ENCODE peak calls at places on chromosome 3, in five cellular contexts. One of them, this sample, is unnamed.

GRCh38 chr3:4774531-4774930 is 204.7 kb upstream of the BHLHE40 start:
- DNase-seq in HAP-1: no peak
- DNase-seq in astrocyte: no peak
- DNase-seq in thoracic aorta: no peak
- DNase-seq in endodermal cell: no peak
- DNase-seq in this sample: no peak

GRCh38 chr3:12815719-12816118 is 19.2 kb downstream of the CAND2 start:
- DNase-seq in HAP-1: no peak
- DNase-seq in astrocyte: no peak
- DNase-seq in thoracic aorta: no peak
- DNase-seq in endodermal cell: peak; percentile 77
- DNase-seq in this sample: no peak

GRCh38 chr3:61627768-61628185 is 66.4 kb downstream of the PTPRG start:
- DNase-seq in HAP-1: peak; percentile 93
- DNase-seq in astrocyte: peak; percentile 88
- DNase-seq in thoracic aorta: no peak
- DNase-seq in endodermal cell: no peak
- DNase-seq in this sample: no peak

GRCh38 chr3:84194032-84194431 is 764.8 kb upstream of the CADM2 start:
- DNase-seq in HAP-1: no peak
- DNase-seq in astrocyte: no peak
- DNase-seq in thoracic aorta: no peak
- DNase-seq in endodermal cell: no peak
- DNase-seq in this sample: no peak

GRCh38 chr3:182570934-182571594 is 222.2 kb upstream of the ATP11B start:
- DNase-seq in HAP-1: no peak
- DNase-seq in astrocyte: no peak
- DNase-seq in thoracic aorta: no peak
- DNase-seq in endodermal cell: no peak
- DNase-seq in this sample: no peak

GRCh38 chr3:25843332-25843731 is 53.4 kb downstream of the OXSM start:
- DNase-seq in HAP-1: no peak
- DNase-seq in astrocyte: no peak
- DNase-seq in thoracic aorta: no peak
- DNase-seq in endodermal cell: no peak
- DNase-seq in this sample: no peak

GRCh38 chr3:113601240-113601639 is 68.9 kb downstream of the SIDT1 start:
- DNase-seq in HAP-1: no peak
- DNase-seq in astrocyte: no peak
- DNase-seq in thoracic aorta: no peak
- DNase-seq in endodermal cell: no peak
- DNase-seq in this sample: no peak

GRCh38 chr3:107987036-107987557 is 103.7 kb downstream of the CD47 start:
- DNase-seq in HAP-1: no peak
- DNase-seq in astrocyte: peak; percentile 97
- DNase-seq in thoracic aorta: peak; percentile 79
- DNase-seq in endodermal cell: no peak
- DNase-seq in this sample: no peak

GRCh38 chr3:184262166-184262926 is 993 bp upstream of the CAMK2N2 start:
- DNase-seq in HAP-1: no peak
- DNase-seq in astrocyte: no peak
- DNase-seq in thoracic aorta: no peak
- DNase-seq in endodermal cell: peak; percentile 62
- DNase-seq in this sample: no peak

GRCh38 chr3:12957334-12957733 is 115.9 kb downstream of the IQSEC1 start:
- DNase-seq in HAP-1: no peak
- DNase-seq in astrocyte: no peak
- DNase-seq in thoracic aorta: no peak
- DNase-seq in endodermal cell: no peak
- DNase-seq in this sample: no peak

GRCh38 chr3:194687638-194688206 is 2.0 kb downstream of the FAM43A start:
- DNase-seq in HAP-1: peak; percentile 67
- DNase-seq in astrocyte: peak; percentile 47
- DNase-seq in thoracic aorta: no peak
- DNase-seq in endodermal cell: peak; percentile 94
- DNase-seq in this sample: peak; percentile 95

GRCh38 chr3:11581237-11582122 is 62.2 kb downstream of the VGLL4 start:
- DNase-seq in HAP-1: no peak
- DNase-seq in astrocyte: no peak
- DNase-seq in thoracic aorta: no peak
- DNase-seq in endodermal cell: no peak
- DNase-seq in this sample: no peak

GRCh38 chr3:184426691-184427141 is 46.9 kb downstream of the CHRD start:
- DNase-seq in HAP-1: no peak
- DNase-seq in astrocyte: peak; percentile 63
- DNase-seq in thoracic aorta: peak; percentile 19
- DNase-seq in endodermal cell: no peak
- DNase-seq in this sample: no peak

GRCh38 chr3:52894756-52895155 is 2.6 kb downstream of the STIMATE start:
- DNase-seq in HAP-1: no peak
- DNase-seq in astrocyte: no peak
- DNase-seq in thoracic aorta: no peak
- DNase-seq in endodermal cell: no peak
- DNase-seq in this sample: no peak

GRCh38 chr3:122942937-122943827 is 84.4 kb downstream of the SEMA5B start:
- DNase-seq in HAP-1: peak; percentile 41
- DNase-seq in astrocyte: peak; percentile 24
- DNase-seq in thoracic aorta: peak; percentile 41
- DNase-seq in endodermal cell: peak; percentile 98
- DNase-seq in this sample: peak; percentile 86

GRCh38 chr3:98577178-98577895 is 16.1 kb downstream of the CPOX start:
- DNase-seq in HAP-1: no peak
- DNase-seq in astrocyte: peak; percentile 86
- DNase-seq in thoracic aorta: no peak
- DNase-seq in endodermal cell: no peak
- DNase-seq in this sample: no peak

GRCh38 chr3:4977001-4977888 is 2.0 kb upstream of the BHLHE40 start:
- DNase-seq in HAP-1: peak; percentile 34
- DNase-seq in astrocyte: peak; percentile 82
- DNase-seq in thoracic aorta: peak; percentile 78
- DNase-seq in endodermal cell: peak; percentile 91
- DNase-seq in this sample: peak; percentile 91

GRCh38 chr3:136343446-136343845 is 93.3 kb downstream of the PCCB start:
- DNase-seq in HAP-1: no peak
- DNase-seq in astrocyte: no peak
- DNase-seq in thoracic aorta: no peak
- DNase-seq in endodermal cell: no peak
- DNase-seq in this sample: no peak

GRCh38 chr3:10400050-10400748 is 79.3 kb upstream of the SEC13 start:
- DNase-seq in HAP-1: no peak
- DNase-seq in astrocyte: no peak
- DNase-seq in thoracic aorta: no peak
- DNase-seq in endodermal cell: peak; percentile 83
- DNase-seq in this sample: peak; percentile 28

GRCh38 chr3:6739288-6739687 is 121.6 kb upstream of the GRM7 start:
- DNase-seq in HAP-1: no peak
- DNase-seq in astrocyte: no peak
- DNase-seq in thoracic aorta: no peak
- DNase-seq in endodermal cell: no peak
- DNase-seq in this sample: no peak

GRCh38 chr3:38141952-38142273 is 3.5 kb downstream of the MYD88 start:
- DNase-seq in HAP-1: no peak
- DNase-seq in astrocyte: no peak
- DNase-seq in thoracic aorta: no peak
- DNase-seq in endodermal cell: no peak
- DNase-seq in this sample: no peak

GRCh38 chr3:48594431-48595049 is 589 bp downstream of the COL7A1 start:
- DNase-seq in HAP-1: no peak
- DNase-seq in astrocyte: no peak
- DNase-seq in thoracic aorta: no peak
- DNase-seq in endodermal cell: peak; percentile 65
- DNase-seq in this sample: no peak

GRCh38 chr3:196207833-196208607 is 3.2 kb downstream of the ZDHHC19 start:
- DNase-seq in HAP-1: peak; percentile 33
- DNase-seq in astrocyte: no peak
- DNase-seq in thoracic aorta: no peak
- DNase-seq in endodermal cell: peak; percentile 97
- DNase-seq in this sample: peak; percentile 89

GRCh38 chr3:69091389-69092029 is 6.8 kb downstream of the ARL6IP5 start:
- DNase-seq in HAP-1: no peak
- DNase-seq in astrocyte: no peak
- DNase-seq in thoracic aorta: no peak
- DNase-seq in endodermal cell: no peak
- DNase-seq in this sample: no peak

GRCh38 chr3:86801921-86802320 is 189.0 kb downstream of the VGLL3 start:
- DNase-seq in HAP-1: no peak
- DNase-seq in astrocyte: peak; percentile 71
- DNase-seq in thoracic aorta: no peak
- DNase-seq in endodermal cell: no peak
- DNase-seq in this sample: no peak

GRCh38 chr3:126858401-126858800 is 124.5 kb upstream of the PLXNA1 start:
- DNase-seq in HAP-1: no peak
- DNase-seq in astrocyte: no peak
- DNase-seq in thoracic aorta: no peak
- DNase-seq in endodermal cell: peak; percentile 62
- DNase-seq in this sample: no peak

GRCh38 chr3:128367726-128368125 is 99.0 kb downstream of the DNAJB8 start:
- DNase-seq in HAP-1: no peak
- DNase-seq in astrocyte: no peak
- DNase-seq in thoracic aorta: no peak
- DNase-seq in endodermal cell: peak; percentile 74
- DNase-seq in this sample: no peak

GRCh38 chr3:108488631-108489030 is 21.8 kb downstream of the MYH15 start:
- DNase-seq in HAP-1: no peak
- DNase-seq in astrocyte: peak; percentile 82
- DNase-seq in thoracic aorta: no peak
- DNase-seq in endodermal cell: no peak
- DNase-seq in this sample: no peak

GRCh38 chr3:136733317-136733833 is 18.8 kb downstream of the STAG1 start:
- DNase-seq in HAP-1: no peak
- DNase-seq in astrocyte: peak; percentile 39
- DNase-seq in thoracic aorta: no peak
- DNase-seq in endodermal cell: no peak
- DNase-seq in this sample: no peak

GRCh38 chr3:127823590-127823857 is 1.2 kb upstream of the MGLL start:
- DNase-seq in HAP-1: no peak
- DNase-seq in astrocyte: no peak
- DNase-seq in thoracic aorta: no peak
- DNase-seq in endodermal cell: no peak
- DNase-seq in this sample: no peak

DNA sequence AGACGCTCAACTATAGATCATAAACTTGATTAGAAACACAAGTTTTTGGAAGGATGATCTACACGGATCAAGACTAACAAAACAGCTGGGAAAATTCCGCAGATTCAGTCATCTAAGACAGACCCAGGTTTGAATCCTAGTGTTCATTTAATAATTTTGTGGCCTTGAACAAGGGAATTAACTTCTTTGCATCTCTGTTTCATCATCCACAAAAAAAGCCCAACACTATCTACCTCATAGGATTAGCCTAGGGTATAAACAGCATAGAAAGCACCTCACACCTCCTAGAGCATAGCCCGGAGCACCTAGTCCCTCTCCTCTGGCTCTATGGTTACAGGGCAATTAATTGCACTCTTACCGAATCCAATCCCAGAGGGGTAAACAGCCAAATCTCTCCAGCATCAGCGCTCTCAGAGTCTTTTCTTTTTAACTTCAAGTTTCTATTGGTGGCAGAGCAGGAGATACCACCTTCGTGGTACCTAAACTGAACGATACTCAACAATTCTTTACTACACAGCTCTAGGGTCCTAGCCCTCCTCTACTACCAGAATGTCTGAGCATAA is 3.5 kb downstream of the TBL1XR1 start:
- DNase-seq in HAP-1: no peak
- DNase-seq in astrocyte: no peak
- DNase-seq in thoracic aorta: no peak
- DNase-seq in endodermal cell: no peak
- DNase-seq in this sample: no peak
- H3K4me1 ChIP-seq in HAP-1: peaks cover 43% of the 10 kb centered on the region
- H3K4me1 ChIP-seq in astrocyte: peaks cover 29% of the 10 kb centered on the region
- H3K4me1 ChIP-seq in thoracic aorta: peaks cover 17% of the 10 kb centered on the region
- H3K4me1 ChIP-seq in endodermal cell: peaks cover under 1% of the 10 kb centered on the region
- H3K4me1 ChIP-seq in this sample: peaks cover 54% of the 10 kb centered on the region

DNA sequence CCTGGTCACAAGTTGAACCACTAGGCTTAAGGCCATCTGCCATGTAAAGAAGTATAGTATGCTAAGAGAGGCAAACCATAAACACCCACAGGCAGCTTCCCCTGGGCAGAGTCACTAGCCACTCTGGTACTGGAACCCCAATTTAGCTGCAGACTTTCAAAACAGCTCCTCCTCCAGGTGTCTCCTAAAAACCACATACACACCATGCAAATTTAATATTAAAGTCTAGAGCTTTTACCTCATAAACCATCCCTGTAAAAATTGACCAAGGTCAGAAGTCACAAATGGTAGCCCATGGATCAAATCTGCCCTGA is 99.1 kb upstream of the STT3B start:
- DNase-seq in HAP-1: no peak
- DNase-seq in astrocyte: no peak
- DNase-seq in thoracic aorta: no peak
- DNase-seq in endodermal cell: no peak
- DNase-seq in this sample: no peak
- H3K4me1 ChIP-seq in HAP-1: no peaks in the 10 kb centered on the region
- H3K4me1 ChIP-seq in astrocyte: no peaks in the 10 kb centered on the region
- H3K4me1 ChIP-seq in thoracic aorta: peaks cover 3% of the 10 kb centered on the region
- H3K4me1 ChIP-seq in endodermal cell: no peaks in the 10 kb centered on the region
- H3K4me1 ChIP-seq in this sample: no peaks in the 10 kb centered on the region

GRCh38 chr3:64343692-64344440 is 118.6 kb upstream of the PRICKLE2 start:
- DNase-seq in HAP-1: no peak
- DNase-seq in astrocyte: peak; percentile 92
- DNase-seq in thoracic aorta: no peak
- DNase-seq in endodermal cell: peak; percentile 35
- DNase-seq in this sample: no peak
- H3K4me1 ChIP-seq in HAP-1: no peaks in the 10 kb centered on the region
- H3K4me1 ChIP-seq in astrocyte: peaks cover 59% of the 10 kb centered on the region
- H3K4me1 ChIP-seq in thoracic aorta: no peaks in the 10 kb centered on the region
- H3K4me1 ChIP-seq in endodermal cell: peaks cover 17% of the 10 kb centered on the region
- H3K4me1 ChIP-seq in this sample: peaks cover 36% of the 10 kb centered on the region

GRCh38 chr3:169864270-169864669 is 5.5 kb downstream of the LRRC31 start:
- DNase-seq in HAP-1: no peak
- DNase-seq in astrocyte: no peak
- DNase-seq in thoracic aorta: no peak
- DNase-seq in endodermal cell: peak; percentile 20
- DNase-seq in this sample: no peak

GRCh38 chr3:169863458-169863899 is 6.3 kb downstream of the LRRC31 start:
- DNase-seq in HAP-1: peak; percentile 54
- DNase-seq in astrocyte: peak; percentile 46
- DNase-seq in thoracic aorta: no peak
- DNase-seq in endodermal cell: peak; percentile 93
- DNase-seq in this sample: no peak

GRCh38 chr3:169865176-169865800 is 4.4 kb downstream of the LRRC31 start:
- DNase-seq in HAP-1: no peak
- DNase-seq in astrocyte: no peak
- DNase-seq in thoracic aorta: no peak
- DNase-seq in endodermal cell: peak; percentile 24
- DNase-seq in this sample: no peak

GRCh38 chr3:169857811-169858210 is 11.9 kb downstream of the LRRC31 start:
- DNase-seq in HAP-1: no peak
- DNase-seq in astrocyte: no peak
- DNase-seq in thoracic aorta: no peak
- DNase-seq in endodermal cell: no peak
- DNase-seq in this sample: no peak

GRCh38 chr3:169861871-169862270 is 7.9 kb downstream of the LRRC31 start:
- DNase-seq in HAP-1: no peak
- DNase-seq in astrocyte: no peak
- DNase-seq in thoracic aorta: no peak
- DNase-seq in endodermal cell: peak; percentile 82
- DNase-seq in this sample: no peak
- H3K4me1 ChIP-seq in HAP-1: peaks cover 10% of the 10 kb centered on the region
- H3K4me1 ChIP-seq in astrocyte: no peaks in the 10 kb centered on the region
- H3K4me1 ChIP-seq in thoracic aorta: no peaks in the 10 kb centered on the region
- H3K4me1 ChIP-seq in endodermal cell: no peaks in the 10 kb centered on the region
- H3K4me1 ChIP-seq in this sample: peaks cover 22% of the 10 kb centered on the region